ENCODE peak calls at places on chromosomes 11 and 22, in eight cellular contexts. D, E, T, W, X, O, U and F are unnamed samples.

GRCh38 chr11:111561801-111562325 is 21.3 kb downstream of the LAYN start:
- DNase-seq in D (no peak), E (peak; percentile 76), T (no peak), W (no peak), X (no peak), O (no peak), U (peak; percentile 66), F (no peak)

GRCh38 chr22:20748820-20749428 is 25.0 kb upstream of the SERPIND1 start:
- DNase-seq in D (no peak), E (no peak), T (no peak), W (no peak), X (no peak), O (peak; percentile 45), U (peak; percentile 13), F (peak; percentile 81)

GRCh38 chr11:12674936-12675696 is 895 bp downstream of the TEAD1 start:
- DNase-seq in D (peak; percentile 28), E (no peak), T (peak; percentile 44), W (peak; percentile 63), X (peak; percentile 42), O (peak; percentile 76), U (peak; percentile 52), F (no peak)

GRCh38 chr11:122763108-122763507 is 75.2 kb upstream of the CRTAM start:
- DNase-seq in D (no peak), E (no peak), T (no peak), W (no peak), X (no peak), O (no peak), U (no peak), F (no peak)

GRCh38 chr11:45108070-45109064 is 38.1 kb upstream of the PRDM11 start:
- DNase-seq in D (no peak), E (no peak), T (no peak), W (no peak), X (no peak), O (no peak), U (no peak), F (no peak)

GRCh38 chr11:84855846-84856245 is 771.3 kb downstream of the DLG2 start:
- DNase-seq in D (no peak), E (peak; percentile 7), T (no peak), W (no peak), X (no peak), O (no peak), U (peak; percentile 6), F (no peak)

GRCh38 chr11:134542401-134543143 is 130.5 kb upstream of the B3GAT1 start:
- DNase-seq in D (no peak), E (no peak), T (no peak), W (no peak), X (no peak), O (peak; percentile 41), U (no peak), F (no peak)

GRCh38 chr11:1877211-1878133 is 14.2 kb downstream of the PRR33 start:
- DNase-seq in D (no peak), E (no peak), T (peak; percentile 70), W (no peak), X (peak; percentile 62), O (peak; percentile 76), U (peak; percentile 73), F (no peak)

GRCh38 chr22:46961591-46962290 is 199.3 kb downstream of the TBC1D22A start:
- DNase-seq in D (no peak), E (no peak), T (no peak), W (no peak), X (no peak), O (no peak), U (no peak), F (no peak)

GRCh38 chr11:1299621-1300020 is 9.8 kb downstream of the TOLLIP start:
- DNase-seq in D (no peak), E (no peak), T (peak; percentile 47), W (no peak), X (no peak), O (peak; percentile 82), U (no peak), F (no peak)

GRCh38 chr11:105786766-105787165 is 176.9 kb downstream of the GRIA4 start:
- DNase-seq in D (no peak), E (no peak), T (no peak), W (peak; percentile 63), X (no peak), O (no peak), U (no peak), F (no peak)

GRCh38 chr11:71998649-71999310 is at the start of gene IL18BP:
- DNase-seq in D (peak; percentile 23), E (no peak), T (no peak), W (no peak), X (no peak), O (no peak), U (no peak), F (peak; percentile 67)

GRCh38 chr11:130524132-130524790 is 75.8 kb downstream of the ADAMTS15 start:
- DNase-seq in D (no peak), E (no peak), T (no peak), W (no peak), X (no peak), O (no peak), U (no peak), F (no peak)

DNA sequence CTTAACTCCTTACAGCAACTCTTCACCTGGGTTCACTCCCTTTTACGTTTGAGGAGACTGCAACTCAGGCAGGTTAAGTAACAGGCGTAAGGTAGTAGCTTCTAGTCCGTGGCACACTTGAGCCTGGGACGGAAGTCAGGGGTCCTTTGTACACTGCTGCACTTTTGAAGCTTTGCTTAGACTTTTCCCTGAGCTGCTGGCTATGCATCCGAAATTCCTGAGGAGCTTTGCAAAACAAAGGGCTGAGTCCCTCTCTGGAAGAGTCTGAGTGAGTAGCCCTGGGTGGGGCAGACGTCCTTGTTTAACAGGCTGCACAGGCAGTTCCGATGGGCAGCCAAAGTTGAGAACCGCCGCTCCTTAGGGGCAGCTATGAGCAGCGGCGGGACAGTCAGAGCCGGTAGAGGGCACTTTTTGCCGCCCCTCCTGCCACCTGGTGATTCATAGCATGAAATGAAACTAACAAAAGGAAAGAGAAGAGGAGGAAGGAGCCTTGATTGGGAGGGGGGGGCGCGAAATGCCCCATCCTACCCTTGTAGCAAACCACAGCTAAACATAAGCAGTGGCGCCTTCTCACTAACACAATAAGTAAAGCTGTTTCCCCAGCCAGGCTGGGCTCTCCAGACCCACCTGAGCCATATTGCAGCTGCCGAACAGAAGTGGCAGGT is 1.4 kb downstream of the TMEM109 start:
- DNase-seq in D (peak; percentile 59), E (peak; percentile 78), T (peak; percentile 64), W (peak; percentile 94), X (peak; percentile 65), O (peak; percentile 85), U (peak; percentile 56), F (peak; percentile 75)
- TF ChIP-seq CTCF in D (no peak), E (no peak), T (no peak), W (peak; percentile 45), X (peak; percentile 32), O (no peak), U (peak; percentile 38), F (peak; percentile 66)

GRCh38 chr11:117199061-117199915 is at the start of gene TAGLN:
- DNase-seq in D (peak; percentile 48), E (peak; percentile 57), T (peak; percentile 50), W (peak; percentile 84), X (peak; percentile 71), O (peak; percentile 84), U (peak; percentile 97), F (peak; percentile 31)

GRCh38 chr11:117197006-117197405 is 2.2 kb upstream of the TAGLN start:
- DNase-seq in D (no peak), E (no peak), T (no peak), W (no peak), X (no peak), O (no peak), U (no peak), F (no peak)

GRCh38 chr11:117198613-117199012 is 557 bp upstream of the TAGLN start:
- DNase-seq in D (no peak), E (no peak), T (no peak), W (no peak), X (no peak), O (peak; percentile 9), U (no peak), F (no peak)

GRCh38 chr11:117195761-117196160 is 3.4 kb upstream of the TAGLN start:
- DNase-seq in D (no peak), E (no peak), T (no peak), W (no peak), X (no peak), O (no peak), U (no peak), F (no peak)

GRCh38 chr11:117197516-117198456 is 1.4 kb upstream of the TAGLN start:
- DNase-seq in D (peak; percentile 69), E (no peak), T (no peak), W (peak; percentile 76), X (no peak), O (peak; percentile 65), U (peak; percentile 79), F (no peak)
- TF ChIP-seq CTCF in D (peak; percentile 44), E (peak; percentile 39), T (peak; percentile 11), W (peak; percentile 68), X (peak; percentile 21), O (peak; percentile 23), U (peak; percentile 80), F (no peak)

GRCh38 chr11:26522912-26523610 is 49.0 kb downstream of the MUC15 start:
- DNase-seq in D (no peak), E (peak; percentile 25), T (no peak), W (peak; percentile 58), X (no peak), O (no peak), U (peak; percentile 21), F (no peak)
- TF ChIP-seq CTCF in D (no peak), E (peak; percentile 37), T (no peak), W (peak; percentile 55), X (no peak), O (peak; percentile 16), U (peak; percentile 32), F (no peak)

DNA sequence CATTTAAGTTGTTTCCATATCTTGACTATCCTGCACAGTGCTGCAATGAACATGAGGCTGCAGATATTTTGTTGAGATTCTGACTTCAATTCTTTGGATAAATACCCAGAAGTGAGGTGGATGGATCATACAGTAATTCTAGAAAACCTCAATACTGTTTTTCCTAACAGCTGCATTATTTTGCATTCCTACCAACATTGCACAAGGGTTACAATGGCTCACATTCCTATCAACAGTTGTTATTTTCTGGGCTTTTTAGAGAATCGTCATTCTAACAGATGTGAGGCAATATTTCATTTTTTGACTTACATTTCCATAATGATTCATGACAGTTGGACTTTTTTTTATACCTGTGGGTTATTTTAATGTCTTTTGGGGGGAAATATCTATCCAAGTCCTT is 716.9 kb upstream of the ANO3 start:
- DNase-seq in D (no peak), E (no peak), T (no peak), W (no peak), X (no peak), O (no peak), U (no peak), F (no peak)
- TF ChIP-seq CTCF in D (no peak), E (no peak), T (no peak), W (no peak), X (no peak), O (no peak), U (no peak), F (no peak)